ENCODE peak calls at places on chromosomes 2 and 18, in eight cellular contexts. One of them, this sample, is unnamed.

GRCh38 chr2:49210191-49210590 is 55.9 kb upstream of the FSHR start:
- DNase-seq in keratinocyte: no peak
- DNase-seq in endothelial cell of umbilical vein: no peak
- DNase-seq in choroid plexus epithelial cell: no peak
- DNase-seq in Panc1: no peak
- DNase-seq in CD4-positive, alpha-beta T cell: no peak
- DNase-seq in AG04449: no peak
- DNase-seq in body of pancreas: peak; percentile 16
- DNase-seq in this sample: no peak

GRCh38 chr18:63708650-63709049 is 5.9 kb downstream of the SERPINB11 start:
- DNase-seq in Panc1: no peak
- DNase-seq in keratinocyte: no peak
- DNase-seq in body of pancreas: no peak
- DNase-seq in choroid plexus epithelial cell: peak; percentile 50
- DNase-seq in endothelial cell of umbilical vein: peak; percentile 8
- DNase-seq in AG04449: peak; percentile 77
- DNase-seq in CD4-positive, alpha-beta T cell: no peak
- DNase-seq in this sample: no peak

GRCh38 chr18:65938592-65939372 is 188.0 kb downstream of the CDH7 start:
- DNase-seq in keratinocyte: no peak
- DNase-seq in endothelial cell of umbilical vein: peak; percentile 58
- DNase-seq in CD4-positive, alpha-beta T cell: no peak
- DNase-seq in body of pancreas: peak; percentile 50
- DNase-seq in choroid plexus epithelial cell: peak; percentile 31
- DNase-seq in Panc1: no peak
- DNase-seq in AG04449: no peak
- DNase-seq in this sample: no peak

GRCh38 chr2:120558892-120559291 is 176.8 kb upstream of the GLI2 start:
- DNase-seq in CD4-positive, alpha-beta T cell: no peak
- DNase-seq in body of pancreas: no peak
- DNase-seq in keratinocyte: no peak
- DNase-seq in Panc1: no peak
- DNase-seq in endothelial cell of umbilical vein: no peak
- DNase-seq in choroid plexus epithelial cell: no peak
- DNase-seq in AG04449: no peak
- DNase-seq in this sample: no peak

GRCh38 chr2:49988301-49988700 is 834.0 kb upstream of the FSHR start:
- DNase-seq in CD4-positive, alpha-beta T cell: no peak
- DNase-seq in keratinocyte: no peak
- DNase-seq in AG04449: no peak
- DNase-seq in body of pancreas: no peak
- DNase-seq in choroid plexus epithelial cell: no peak
- DNase-seq in Panc1: no peak
- DNase-seq in endothelial cell of umbilical vein: no peak
- DNase-seq in this sample: no peak

GRCh38 chr2:150126143-150126725 is 361.2 kb downstream of the RND3 start:
- DNase-seq in CD4-positive, alpha-beta T cell: no peak
- DNase-seq in choroid plexus epithelial cell: peak; percentile 60
- DNase-seq in body of pancreas: no peak
- DNase-seq in endothelial cell of umbilical vein: no peak
- DNase-seq in keratinocyte: no peak
- DNase-seq in Panc1: no peak
- DNase-seq in AG04449: no peak
- DNase-seq in this sample: no peak

GRCh38 chr18:37258131-37258530 is 307.5 kb downstream of the CELF4 start:
- DNase-seq in body of pancreas: no peak
- DNase-seq in Panc1: no peak
- DNase-seq in endothelial cell of umbilical vein: no peak
- DNase-seq in choroid plexus epithelial cell: no peak
- DNase-seq in AG04449: no peak
- DNase-seq in keratinocyte: no peak
- DNase-seq in CD4-positive, alpha-beta T cell: no peak
- DNase-seq in this sample: no peak

GRCh38 chr2:217371681-217372297 is 511.9 kb upstream of the TNP1 start:
- DNase-seq in AG04449: no peak
- DNase-seq in body of pancreas: no peak
- DNase-seq in choroid plexus epithelial cell: no peak
- DNase-seq in CD4-positive, alpha-beta T cell: no peak
- DNase-seq in keratinocyte: no peak
- DNase-seq in endothelial cell of umbilical vein: no peak
- DNase-seq in Panc1: no peak
- DNase-seq in this sample: no peak

GRCh38 chr2:151765760-151766159 is 31.5 kb upstream of the NEB start:
- DNase-seq in keratinocyte: no peak
- DNase-seq in Panc1: no peak
- DNase-seq in endothelial cell of umbilical vein: peak; percentile 50
- DNase-seq in body of pancreas: no peak
- DNase-seq in CD4-positive, alpha-beta T cell: no peak
- DNase-seq in AG04449: no peak
- DNase-seq in choroid plexus epithelial cell: no peak
- DNase-seq in this sample: no peak

GRCh38 chr18:37481058-37481457 is 84.5 kb downstream of the CELF4 start:
- DNase-seq in AG04449: no peak
- DNase-seq in keratinocyte: no peak
- DNase-seq in body of pancreas: no peak
- DNase-seq in choroid plexus epithelial cell: no peak
- DNase-seq in Panc1: no peak
- DNase-seq in endothelial cell of umbilical vein: no peak
- DNase-seq in CD4-positive, alpha-beta T cell: no peak
- DNase-seq in this sample: no peak

GRCh38 chr2:234788841-234789240 is 163.0 kb upstream of the SH3BP4 start:
- DNase-seq in body of pancreas: no peak
- DNase-seq in AG04449: no peak
- DNase-seq in keratinocyte: no peak
- DNase-seq in CD4-positive, alpha-beta T cell: no peak
- DNase-seq in choroid plexus epithelial cell: no peak
- DNase-seq in endothelial cell of umbilical vein: no peak
- DNase-seq in Panc1: no peak
- DNase-seq in this sample: no peak

GRCh38 chr2:188527110-188527509 is 235.4 kb downstream of the GULP1 start:
- DNase-seq in body of pancreas: no peak
- DNase-seq in keratinocyte: no peak
- DNase-seq in AG04449: no peak
- DNase-seq in endothelial cell of umbilical vein: peak; percentile 45
- DNase-seq in CD4-positive, alpha-beta T cell: no peak
- DNase-seq in Panc1: no peak
- DNase-seq in choroid plexus epithelial cell: peak; percentile 87
- DNase-seq in this sample: no peak

GRCh38 chr18:23225518-23225917 is 90.2 kb downstream of the CABLES1 start:
- DNase-seq in choroid plexus epithelial cell: peak; percentile 94
- DNase-seq in keratinocyte: no peak
- DNase-seq in AG04449: peak; percentile 89
- DNase-seq in body of pancreas: no peak
- DNase-seq in Panc1: no peak
- DNase-seq in CD4-positive, alpha-beta T cell: no peak
- DNase-seq in endothelial cell of umbilical vein: peak; percentile 75
- DNase-seq in this sample: no peak

GRCh38 chr18:48850891-48851302 is 99.9 kb downstream of the SMAD7 start:
- DNase-seq in AG04449: no peak
- DNase-seq in endothelial cell of umbilical vein: no peak
- DNase-seq in Panc1: no peak
- DNase-seq in body of pancreas: no peak
- DNase-seq in CD4-positive, alpha-beta T cell: no peak
- DNase-seq in choroid plexus epithelial cell: peak; percentile 69
- DNase-seq in keratinocyte: no peak
- DNase-seq in this sample: no peak

GRCh38 chr2:160223560-160223959 is 23.5 kb upstream of the ITGB6 start:
- DNase-seq in CD4-positive, alpha-beta T cell: no peak
- DNase-seq in choroid plexus epithelial cell: no peak
- DNase-seq in AG04449: no peak
- DNase-seq in keratinocyte: no peak
- DNase-seq in endothelial cell of umbilical vein: no peak
- DNase-seq in Panc1: no peak
- DNase-seq in body of pancreas: no peak
- DNase-seq in this sample: no peak

GRCh38 chr18:73199151-73199550 is 331.4 kb upstream of the NETO1 start:
- DNase-seq in keratinocyte: no peak
- DNase-seq in AG04449: peak; percentile 9
- DNase-seq in body of pancreas: no peak
- DNase-seq in CD4-positive, alpha-beta T cell: no peak
- DNase-seq in choroid plexus epithelial cell: peak; percentile 58
- DNase-seq in Panc1: no peak
- DNase-seq in endothelial cell of umbilical vein: no peak
- DNase-seq in this sample: no peak
- TF ChIP-seq CTCF in keratinocyte: no peak
- TF ChIP-seq CTCF in AG04449: no peak
- TF ChIP-seq CTCF in body of pancreas: no peak
- TF ChIP-seq CTCF in CD4-positive, alpha-beta T cell: no peak
- TF ChIP-seq CTCF in choroid plexus epithelial cell: no peak
- TF ChIP-seq CTCF in Panc1: no peak
- TF ChIP-seq CTCF in endothelial cell of umbilical vein: no peak
- TF ChIP-seq CTCF in this sample: no peak

GRCh38 chr2:37920570-37920969 is 4.5 kb upstream of the RMDN2 start:
- DNase-seq in body of pancreas: no peak
- DNase-seq in choroid plexus epithelial cell: peak; percentile 83
- DNase-seq in endothelial cell of umbilical vein: no peak
- DNase-seq in Panc1: no peak
- DNase-seq in CD4-positive, alpha-beta T cell: no peak
- DNase-seq in keratinocyte: no peak
- DNase-seq in AG04449: no peak
- DNase-seq in this sample: no peak

GRCh38 chr2:37926635-37927034 is 1.5 kb downstream of the RMDN2 start:
- DNase-seq in keratinocyte: no peak
- DNase-seq in CD4-positive, alpha-beta T cell: no peak
- DNase-seq in endothelial cell of umbilical vein: no peak
- DNase-seq in choroid plexus epithelial cell: no peak
- DNase-seq in body of pancreas: no peak
- DNase-seq in AG04449: no peak
- DNase-seq in Panc1: no peak
- DNase-seq in this sample: no peak

GRCh38 chr2:37923308-37924055 is 1.6 kb upstream of the RMDN2 start:
- DNase-seq in Panc1: no peak
- DNase-seq in choroid plexus epithelial cell: no peak
- DNase-seq in CD4-positive, alpha-beta T cell: no peak
- DNase-seq in keratinocyte: no peak
- DNase-seq in endothelial cell of umbilical vein: no peak
- DNase-seq in AG04449: no peak
- DNase-seq in body of pancreas: no peak
- DNase-seq in this sample: no peak

GRCh38 chr2:37928377-37928776 is 3.3 kb downstream of the RMDN2 start:
- DNase-seq in endothelial cell of umbilical vein: no peak
- DNase-seq in CD4-positive, alpha-beta T cell: no peak
- DNase-seq in body of pancreas: no peak
- DNase-seq in keratinocyte: no peak
- DNase-seq in Panc1: no peak
- DNase-seq in choroid plexus epithelial cell: no peak
- DNase-seq in AG04449: no peak
- DNase-seq in this sample: no peak

DNA sequence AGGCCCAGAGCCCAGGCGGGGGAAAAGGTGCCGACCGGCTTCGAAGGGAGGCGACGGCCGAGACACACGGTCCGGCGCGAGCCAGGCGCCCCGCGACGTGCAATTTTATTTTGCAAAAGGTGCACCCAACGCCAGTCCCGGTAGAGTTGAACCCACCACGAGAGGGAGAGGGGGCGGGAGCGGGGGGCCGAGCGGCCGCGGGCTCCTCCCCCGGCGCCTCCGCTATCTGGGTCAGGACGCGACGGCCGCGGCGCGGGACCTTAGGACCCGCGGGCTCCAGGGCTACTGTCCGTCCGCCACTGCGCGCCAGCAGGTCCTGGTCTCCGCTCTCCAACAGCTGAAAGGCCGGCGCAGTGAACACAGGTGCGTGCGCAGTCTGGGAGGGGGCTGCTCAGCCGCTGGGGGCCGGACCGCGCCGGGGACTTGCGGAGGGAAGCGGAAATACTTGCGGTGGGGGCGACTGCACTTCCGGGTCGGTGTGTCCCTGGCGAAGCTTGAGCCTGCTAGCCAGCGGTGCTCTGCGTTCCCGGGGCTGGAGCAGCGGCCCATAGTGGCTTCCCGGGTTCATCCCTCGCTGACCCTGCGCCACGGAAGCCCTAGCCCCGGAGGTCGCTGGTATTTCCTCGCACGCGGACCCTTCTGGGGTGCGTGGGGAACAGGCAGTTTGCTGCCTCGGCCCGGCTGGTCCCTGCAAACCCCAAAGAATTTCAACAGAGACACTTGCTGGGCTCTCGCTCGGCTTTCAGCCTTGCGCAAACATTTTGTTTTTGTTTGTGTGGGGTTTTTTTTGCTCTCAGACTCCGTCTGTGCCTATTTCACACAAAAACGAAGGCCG is at the start of gene RMDN2:
- DNase-seq in AG04449: no peak
- DNase-seq in body of pancreas: peak; percentile 94
- DNase-seq in CD4-positive, alpha-beta T cell: peak; percentile 76
- DNase-seq in keratinocyte: peak; percentile 28
- DNase-seq in Panc1: peak; percentile 42
- DNase-seq in choroid plexus epithelial cell: peak; percentile 92
- DNase-seq in endothelial cell of umbilical vein: peak; percentile 89
- DNase-seq in this sample: peak; percentile 55
- TF ChIP-seq CTCF in AG04449: no peak
- TF ChIP-seq CTCF in body of pancreas: no peak
- TF ChIP-seq CTCF in CD4-positive, alpha-beta T cell: no peak
- TF ChIP-seq CTCF in keratinocyte: no peak
- TF ChIP-seq CTCF in Panc1: no peak
- TF ChIP-seq CTCF in choroid plexus epithelial cell: no peak
- TF ChIP-seq CTCF in endothelial cell of umbilical vein: no peak
- TF ChIP-seq CTCF in this sample: no peak

GRCh38 chr2:189661148-189661956 is at the start of gene ASNSD1:
- DNase-seq in endothelial cell of umbilical vein: peak; percentile 100
- DNase-seq in keratinocyte: peak; percentile 100
- DNase-seq in AG04449: peak; percentile 99
- DNase-seq in Panc1: peak; percentile 98
- DNase-seq in CD4-positive, alpha-beta T cell: peak; percentile 98
- DNase-seq in body of pancreas: peak; percentile 99
- DNase-seq in choroid plexus epithelial cell: peak; percentile 100
- DNase-seq in this sample: peak; percentile 96
- TF ChIP-seq CTCF in endothelial cell of umbilical vein: peak; percentile 94
- TF ChIP-seq CTCF in keratinocyte: peak; percentile 83
- TF ChIP-seq CTCF in AG04449: peak; percentile 74
- TF ChIP-seq CTCF in Panc1: peak; percentile 97
- TF ChIP-seq CTCF in CD4-positive, alpha-beta T cell: peak; percentile 92
- TF ChIP-seq CTCF in body of pancreas: peak; percentile 95
- TF ChIP-seq CTCF in choroid plexus epithelial cell: peak; percentile 83
- TF ChIP-seq CTCF in this sample: peak; percentile 91

GRCh38 chr2:153291718-153292117 is 186.8 kb downstream of the RPRM start:
- DNase-seq in keratinocyte: no peak
- DNase-seq in choroid plexus epithelial cell: no peak
- DNase-seq in AG04449: no peak
- DNase-seq in body of pancreas: no peak
- DNase-seq in CD4-positive, alpha-beta T cell: no peak
- DNase-seq in Panc1: no peak
- DNase-seq in endothelial cell of umbilical vein: no peak
- DNase-seq in this sample: no peak

DNA sequence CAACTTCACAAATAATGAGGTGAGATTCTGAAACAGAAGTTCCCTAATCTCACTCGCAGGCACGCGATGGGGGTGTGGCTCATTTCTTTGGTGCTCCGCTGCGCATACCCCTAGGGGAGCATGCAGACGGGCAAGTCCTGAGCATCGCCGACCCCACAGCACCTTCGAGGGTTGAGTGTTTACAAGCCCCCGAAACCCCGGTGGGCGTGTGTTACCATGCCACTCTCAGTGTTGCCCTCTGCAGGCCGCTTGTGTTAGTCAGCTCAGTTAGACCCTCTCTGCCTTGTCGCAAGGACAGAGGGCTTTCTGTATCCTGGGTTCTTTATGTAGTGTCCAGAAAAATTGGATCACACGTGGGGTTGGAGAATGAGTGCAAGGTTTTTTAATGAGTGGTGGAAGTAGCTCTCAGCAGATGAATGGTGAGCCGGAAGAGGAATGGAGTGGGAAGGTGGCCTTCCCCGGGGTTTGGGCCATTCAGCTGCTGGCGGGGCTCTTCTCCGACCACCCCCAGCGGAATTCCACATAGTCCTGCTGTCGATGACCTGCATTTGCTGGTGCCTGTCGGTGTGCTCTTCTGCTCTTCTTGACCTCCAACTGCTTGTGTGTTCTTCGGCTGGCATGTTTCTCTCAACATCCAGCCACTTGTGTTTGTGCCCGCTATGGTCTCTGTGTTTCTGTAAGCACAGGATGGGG is 191.3 kb downstream of the RPRM start:
- DNase-seq in keratinocyte: no peak
- DNase-seq in body of pancreas: peak; percentile 36
- DNase-seq in endothelial cell of umbilical vein: no peak
- DNase-seq in AG04449: no peak
- DNase-seq in Panc1: no peak
- DNase-seq in choroid plexus epithelial cell: no peak
- DNase-seq in CD4-positive, alpha-beta T cell: no peak
- DNase-seq in this sample: no peak
- TF ChIP-seq CTCF in keratinocyte: no peak
- TF ChIP-seq CTCF in body of pancreas: no peak
- TF ChIP-seq CTCF in endothelial cell of umbilical vein: no peak
- TF ChIP-seq CTCF in AG04449: no peak
- TF ChIP-seq CTCF in Panc1: peak; percentile 32
- TF ChIP-seq CTCF in choroid plexus epithelial cell: peak; percentile 10
- TF ChIP-seq CTCF in CD4-positive, alpha-beta T cell: no peak
- TF ChIP-seq CTCF in this sample: no peak